ENCODE peak calls at places on chromosomes 2 and 18, in eight cellular contexts. J, O, E, G, K, I, Y and M are unnamed samples.
A peak's percentile ranks its signal among the peaks of the same experiment; 100 is the strongest.

GRCh38 chr2:165018207-165018606 is 62.9 kb upstream of the SLC38A11 start:
- DNase-seq in J (no peak), O (no peak), E (no peak), G (no peak), K (no peak), I (no peak), Y (no peak), M (no peak)

GRCh38 chr2:162085090-162085891 is 11.3 kb upstream of the DPP4 start:
- DNase-seq in J (no peak), O (no peak), E (no peak), G (no peak), K (no peak), I (no peak), Y (no peak), M (no peak)

GRCh38 chr18:8450013-8450412 is 159.2 kb upstream of the RAB12 start:
- DNase-seq in J (no peak), O (no peak), E (no peak), G (no peak), K (no peak), I (no peak), Y (no peak), M (no peak)

GRCh38 chr2:161796192-161796591 is 172.0 kb downstream of the SLC4A10 start:
- DNase-seq in J (no peak), O (peak; percentile 52), E (no peak), G (no peak), K (no peak), I (no peak), Y (no peak), M (no peak)

GRCh38 chr2:105765415-105766299 is 20.9 kb downstream of the NCK2 start:
- DNase-seq in J (peak; percentile 67), O (no peak), E (no peak), G (no peak), K (no peak), I (no peak), Y (peak; percentile 22), M (no peak)

GRCh38 chr2:152054593-152054992 is 44.3 kb downstream of the CACNB4 start:
- DNase-seq in J (no peak), O (no peak), E (no peak), G (no peak), K (no peak), I (no peak), Y (no peak), M (peak; percentile 7)

GRCh38 chr2:64063924-64064331 is 44.7 kb upstream of the VPS54 start:
- DNase-seq in J (no peak), O (no peak), E (no peak), G (no peak), K (no peak), I (no peak), Y (peak; percentile 29), M (no peak)

GRCh38 chr2:21443494-21444105 is 319.8 kb downstream of the TDRD15 start:
- DNase-seq in J (no peak), O (no peak), E (no peak), G (no peak), K (no peak), I (no peak), Y (no peak), M (no peak)

GRCh38 chr2:179129574-179130238 is 79.8 kb upstream of the CCDC141 start:
- DNase-seq in J (no peak), O (no peak), E (no peak), G (no peak), K (no peak), I (peak; percentile 2), Y (no peak), M (no peak)

GRCh38 chr2:85326946-85327756 is 638 bp downstream of the TGOLN2 start:
- DNase-seq in J (no peak), O (peak; percentile 79), E (peak; percentile 92), G (no peak), K (peak; percentile 39), I (peak; percentile 39), Y (peak; percentile 35), M (peak; percentile 24)

GRCh38 chr2:85712849-85713612 is 18.9 kb downstream of the GNLY start:
- DNase-seq in J (peak; percentile 68), O (peak; percentile 74), E (no peak), G (no peak), K (no peak), I (no peak), Y (peak; percentile 68), M (no peak)

GRCh38 chr2:121187351-121187921 is 97.6 kb downstream of the TFCP2L1 start:
- DNase-seq in J (no peak), O (no peak), E (no peak), G (no peak), K (no peak), I (no peak), Y (no peak), M (no peak)

GRCh38 chr18:52409732-52410131 is 69.7 kb downstream of the DCC start:
- DNase-seq in J (no peak), O (no peak), E (no peak), G (no peak), K (no peak), I (no peak), Y (no peak), M (no peak)

GRCh38 chr2:60843006-60843405 is 38.4 kb upstream of the REL start:
- DNase-seq in J (no peak), O (no peak), E (no peak), G (no peak), K (no peak), I (no peak), Y (no peak), M (no peak)

GRCh38 chr2:27942612-27943011 is 52.1 kb downstream of the BABAM2 start:
- DNase-seq in J (no peak), O (no peak), E (no peak), G (no peak), K (no peak), I (no peak), Y (no peak), M (no peak)

GRCh38 chr2:11677146-11678055 is 7.4 kb upstream of the NTSR2 start:
- DNase-seq in J (no peak), O (no peak), E (peak; percentile 64), G (no peak), K (no peak), I (no peak), Y (no peak), M (no peak)

GRCh38 chr2:67216881-67217280 is 180.3 kb upstream of the ETAA1 start:
- DNase-seq in J (no peak), O (no peak), E (no peak), G (no peak), K (no peak), I (no peak), Y (no peak), M (no peak)
- H3K27ac ChIP-seq in J (no peak overlapping the region), O (no peak overlapping the region), E (no peak overlapping the region), G (no peak overlapping the region), K (no peak overlapping the region), I (no peak overlapping the region), Y (no peak overlapping the region), M (no peak overlapping the region)

GRCh38 chr2:46873632-46874068 is 42.0 kb downstream of the MCFD2 start:
- DNase-seq in J (peak; percentile 83), O (peak; percentile 84), E (no peak), G (peak; percentile 20), K (no peak), I (no peak), Y (peak; percentile 38), M (peak; percentile 88)

GRCh38 chr2:46874236-46874929 is 41.2 kb downstream of the MCFD2 start:
- DNase-seq in J (no peak), O (no peak), E (no peak), G (no peak), K (no peak), I (no peak), Y (no peak), M (no peak)

GRCh38 chr2:46877619-46878113 is 37.9 kb downstream of the MCFD2 start:
- DNase-seq in J (no peak), O (no peak), E (no peak), G (no peak), K (no peak), I (no peak), Y (no peak), M (no peak)

GRCh38 chr2:46876741-46877384 is 38.7 kb downstream of the MCFD2 start:
- DNase-seq in J (peak; percentile 34), O (no peak), E (no peak), G (no peak), K (no peak), I (no peak), Y (peak; percentile 29), M (peak; percentile 46)

DNA sequence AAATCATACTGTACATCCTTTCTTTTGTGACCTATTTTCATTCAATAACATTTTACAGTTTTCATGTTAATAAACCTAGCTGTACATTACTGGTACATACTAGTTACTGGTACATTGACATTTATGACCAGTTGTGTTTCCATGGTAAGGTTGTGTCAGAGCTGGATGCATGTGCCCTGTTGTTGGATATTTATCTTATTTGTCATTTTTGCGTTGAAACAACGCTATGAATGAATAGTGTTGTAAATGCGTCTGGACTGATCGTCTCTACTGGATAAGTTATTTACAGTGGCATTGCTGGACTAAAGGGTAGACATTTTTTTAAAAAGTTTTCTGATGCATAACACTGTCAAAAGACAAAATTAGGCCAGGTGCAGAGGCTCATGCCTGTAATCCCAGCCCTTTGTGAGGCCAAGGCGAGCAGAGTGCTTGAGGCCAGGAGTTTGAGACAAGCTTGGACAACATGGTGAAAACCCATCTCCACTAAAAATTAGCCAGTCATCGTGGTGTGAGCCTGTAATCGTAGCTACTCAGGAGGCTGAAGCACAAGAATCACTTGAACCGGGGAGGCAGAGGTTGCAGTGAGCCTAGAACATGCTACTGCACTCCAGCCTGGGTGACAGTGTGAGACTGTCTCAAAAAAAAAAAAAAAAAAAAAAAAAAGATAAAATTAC is 40.2 kb downstream of the MCFD2 start:
- DNase-seq in J (no peak), O (no peak), E (no peak), G (no peak), K (no peak), I (no peak), Y (no peak), M (no peak)
- H3K27ac ChIP-seq in J (no peak overlapping the region), O (no peak overlapping the region), E (peak overlapping the region; percentile 88), G (no peak overlapping the region), K (no peak overlapping the region), I (no peak overlapping the region), Y (no peak overlapping the region), M (no peak overlapping the region)

DNA sequence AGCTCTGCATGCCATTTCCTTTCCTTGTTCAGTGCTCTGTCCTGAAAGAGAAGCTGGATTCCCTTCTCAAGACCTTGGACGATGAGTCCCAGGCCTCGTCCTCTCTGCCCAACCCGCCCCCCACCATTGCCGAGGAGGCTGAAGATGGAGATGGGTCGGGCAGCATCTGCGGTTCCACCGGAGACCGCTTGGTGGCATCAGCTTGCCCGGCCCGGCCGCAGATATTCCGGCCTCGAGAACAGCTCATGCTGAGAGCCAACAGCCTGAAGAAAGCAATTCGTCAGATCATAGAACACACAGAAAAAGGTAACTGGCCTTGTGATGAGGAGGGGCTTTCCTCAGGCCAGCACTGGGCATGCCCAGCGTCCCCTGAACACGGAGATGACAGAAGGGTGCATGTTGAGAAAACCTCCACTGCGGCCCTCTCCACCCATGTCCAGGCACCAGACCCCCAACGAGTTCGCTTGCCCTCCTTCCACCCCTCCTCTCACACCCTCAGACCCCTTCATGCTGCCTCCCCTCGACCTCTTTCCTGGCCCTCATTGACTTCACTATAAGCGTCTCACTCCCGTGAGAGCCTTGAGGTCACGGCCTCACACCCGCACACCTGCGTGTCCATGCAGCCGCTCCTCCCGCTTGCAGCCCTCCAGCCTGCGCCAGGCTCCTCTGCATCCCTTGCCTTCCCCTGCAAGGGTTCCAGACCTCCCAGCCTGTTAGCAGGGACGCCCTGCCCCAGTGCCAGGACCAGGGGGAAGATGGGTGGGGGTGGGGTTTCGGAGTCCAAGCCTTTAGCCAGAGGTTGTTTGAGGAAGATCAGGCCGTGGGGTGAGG is 95.0 kb downstream of the DGKD start:
- DNase-seq in J (no peak), O (no peak), E (peak; percentile 75), G (no peak), K (no peak), I (no peak), Y (peak; percentile 38), M (peak; percentile 34)
- H3K27ac ChIP-seq in J (no peak overlapping the region), O (no peak overlapping the region), E (no peak overlapping the region), G (no peak overlapping the region), K (no peak overlapping the region), I (no peak overlapping the region), Y (no peak overlapping the region), M (no peak overlapping the region)

GRCh38 chr2:156332452-156333273 is at the start of gene NR4A2:
- DNase-seq in J (peak; percentile 63), O (peak; percentile 93), E (peak; percentile 97), G (peak; percentile 52), K (peak; percentile 84), I (peak; percentile 92), Y (peak; percentile 93), M (peak; percentile 73)
- H3K27ac ChIP-seq in J (peak within 1 kb of the TSS; percentile 90), O (peak within 1 kb of the TSS; percentile 97), E (peak within 1 kb of the TSS; percentile 99), G (peak within 1 kb of the TSS; percentile 99), K (peak within 1 kb of the TSS; percentile 91), I (peak within 1 kb of the TSS; percentile 99), Y (peak within 1 kb of the TSS; percentile 99), M (peak within 1 kb of the TSS; percentile 80)